ENCODE peak calls at places on chromosomes 5 and 9, in seven cellular contexts. R is sigmoid colon, T is BE2C, A is upper lobe of left lung, F is AG10803, Q is cardiac muscle cell, X is right atrium auricular region. P is an unnamed sample.

GRCh38 chr9:127801955-127802575 is 617 bp upstream of the FPGS start:
- DNase-seq in R (no peak), T (no peak), A (no peak), F (peak), Q (peak), X (no peak), P (no peak)

GRCh38 chr5:56498759-56499395 is 265.7 kb upstream of the ANKRD55 start:
- DNase-seq in R (no peak), T (no peak), A (peak), F (no peak), Q (no peak), X (no peak), P (no peak)

GRCh38 chr5:8954801-8955200 is 591.1 kb downstream of the SEMA5A start:
- DNase-seq in R (no peak), T (no peak), A (no peak), F (no peak), Q (no peak), X (no peak), P (no peak)

GRCh38 chr9:33143241-33143642 is 23.9 kb downstream of the B4GALT1 start:
- DNase-seq in R (peak), T (no peak), A (no peak), F (peak), Q (peak), X (no peak), P (peak)

GRCh38 chr9:89000973-89001916 is 10.0 kb downstream of the S1PR3 start:
- DNase-seq in R (peak), T (peak), A (peak), F (peak), Q (peak), X (peak), P (peak)

GRCh38 chr5:74657165-74657564 is 16.6 kb upstream of the ENC1 start:
- DNase-seq in R (no peak), T (no peak), A (no peak), F (no peak), Q (no peak), X (no peak), P (no peak)

GRCh38 chr9:126569036-126569435 is 44.7 kb upstream of the LMX1B start:
- DNase-seq in R (no peak), T (no peak), A (no peak), F (no peak), Q (peak), X (no peak), P (no peak)

GRCh38 chr5:56161446-56161838 is 71.7 kb downstream of the ANKRD55 start:
- DNase-seq in R (no peak), T (no peak), A (no peak), F (no peak), Q (no peak), X (no peak), P (no peak)

GRCh38 chr9:126704157-126704941 is 90.6 kb downstream of the LMX1B start:
- DNase-seq in R (peak), T (peak), A (no peak), F (peak), Q (peak), X (no peak), P (peak)

GRCh38 chr9:93118863-93119702 is 15.0 kb downstream of the NINJ1 start:
- DNase-seq in R (peak), T (peak), A (no peak), F (no peak), Q (no peak), X (no peak), P (peak)

GRCh38 chr5:82886911-82887310 is 190.3 kb downstream of the TMEM167A start:
- DNase-seq in R (no peak), T (no peak), A (no peak), F (no peak), Q (peak), X (no peak), P (no peak)

GRCh38 chr5:89301572-89302025 is 418.6 kb upstream of the MEF2C start:
- DNase-seq in R (no peak), T (no peak), A (no peak), F (no peak), Q (no peak), X (no peak), P (no peak)

GRCh38 chr9:133258061-133259015 is 16.7 kb downstream of the ABO start:
- DNase-seq in R (no peak), T (no peak), A (peak), F (no peak), Q (no peak), X (no peak), P (no peak)

GRCh38 chr9:125966959-125967711 is 220.0 kb downstream of the PBX3 start:
- DNase-seq in R (no peak), T (peak), A (no peak), F (no peak), Q (no peak), X (no peak), P (no peak)

GRCh38 chr5:10875201-10875768 is 114.3 kb upstream of the DAP start:
- DNase-seq in R (no peak), T (no peak), A (no peak), F (no peak), Q (no peak), X (no peak), P (no peak)

GRCh38 chr5:108212775-108213346 is 169.0 kb downstream of the FBXL17 start:
- DNase-seq in R (no peak), T (no peak), A (no peak), F (peak), Q (peak), X (no peak), P (no peak)

GRCh38 chr5:59588922-59589321 is 304.6 kb downstream of the PDE4D start:
- DNase-seq in R (no peak), T (no peak), A (no peak), F (peak), Q (peak), X (no peak), P (no peak)

GRCh38 chr5:172691886-172692285 is 50.8 kb downstream of the NEURL1B start:
- DNase-seq in R (peak), T (no peak), A (no peak), F (no peak), Q (no peak), X (no peak), P (no peak)

GRCh38 chr5:41012318-41012717 is 58.8 kb downstream of the MROH2B start:
- DNase-seq in R (no peak), T (peak), A (no peak), F (no peak), Q (no peak), X (no peak), P (no peak)

GRCh38 chr5:144030904-144031303 is 139.6 kb downstream of the YIPF5 start:
- DNase-seq in R (no peak), T (no peak), A (no peak), F (no peak), Q (no peak), X (no peak), P (no peak)

GRCh38 chr9:136015656-136016055 is 54.5 kb upstream of the UBAC1 start:
- DNase-seq in R (peak), T (no peak), A (peak), F (no peak), Q (no peak), X (no peak), P (no peak)

GRCh38 chr9:97366889-97367288 is 45.0 kb upstream of the TDRD7 start:
- DNase-seq in R (no peak), T (no peak), A (no peak), F (no peak), Q (no peak), X (no peak), P (no peak)

GRCh38 chr9:86128235-86128822 is 29.0 kb upstream of the GOLM1 start:
- DNase-seq in R (no peak), T (no peak), A (no peak), F (no peak), Q (no peak), X (no peak), P (no peak)

GRCh38 chr5:65161655-65162054 is 320.1 kb downstream of the ADAMTS6 start:
- DNase-seq in R (no peak), T (no peak), A (no peak), F (no peak), Q (no peak), X (no peak), P (no peak)

GRCh38 chr9:34988218-34989055 is 1.1 kb upstream of the DNAJB5 start:
- DNase-seq in R (no peak), T (peak), A (peak), F (no peak), Q (peak), X (no peak), P (peak)

GRCh38 chr5:135027318-135027698 is 6.7 kb downstream of the PITX1 start:
- DNase-seq in R (no peak), T (no peak), A (peak), F (no peak), Q (no peak), X (no peak), P (no peak)

GRCh38 chr5:135025730-135026644 is 8.0 kb downstream of the PITX1 start:
- DNase-seq in R (no peak), T (no peak), A (no peak), F (no peak), Q (no peak), X (no peak), P (no peak)

GRCh38 chr5:135026645-135027317 is 7.2 kb downstream of the PITX1 start:
- DNase-seq in R (no peak), T (no peak), A (peak), F (no peak), Q (no peak), X (no peak), P (no peak)

GRCh38 chr5:135027699-135028615 is 6.1 kb downstream of the PITX1 start:
- DNase-seq in R (no peak), T (no peak), A (peak), F (no peak), Q (no peak), X (no peak), P (no peak)

GRCh38 chr5:135024956-135025729 is 8.9 kb downstream of the PITX1 start:
- DNase-seq in R (no peak), T (peak), A (no peak), F (no peak), Q (no peak), X (no peak), P (no peak)
- TF ChIP-seq CTCF in R (no peak), T (no peak), A (no peak), F (no peak), Q (no peak), X (no peak), P (no peak)

GRCh38 chr5:5643481-5643880 is 221.0 kb downstream of the ICE1 start:
- DNase-seq in R (no peak), T (no peak), A (no peak), F (no peak), Q (no peak), X (no peak), P (no peak)
- TF ChIP-seq CTCF in R (no peak), T (no peak), A (no peak), F (no peak), Q (no peak), X (no peak), P (no peak)

GRCh38 chr5:92841604-92842155 is 739.3 kb downstream of the NR2F1-AS1 start:
- DNase-seq in R (no peak), T (no peak), A (no peak), F (no peak), Q (no peak), X (no peak), P (no peak)

GRCh38 chr5:92835712-92836111 is 745.3 kb downstream of the NR2F1-AS1 start:
- DNase-seq in R (no peak), T (no peak), A (no peak), F (no peak), Q (no peak), X (no peak), P (no peak)

GRCh38 chr5:92836861-92837755 is 743.9 kb downstream of the NR2F1-AS1 start:
- DNase-seq in R (no peak), T (no peak), A (no peak), F (peak), Q (peak), X (no peak), P (no peak)

GRCh38 chr5:92838253-92838652 is 742.8 kb downstream of the NR2F1-AS1 start:
- DNase-seq in R (no peak), T (no peak), A (no peak), F (no peak), Q (peak), X (no peak), P (no peak)
- TF ChIP-seq CTCF in R (no peak), T (peak), A (no peak), F (no peak), Q (no peak), X (no peak), P (no peak)

GRCh38 chr5:97449172-97449571 is 266.1 kb upstream of the RIOK2 start:
- DNase-seq in R (no peak), T (no peak), A (no peak), F (no peak), Q (no peak), X (no peak), P (no peak)
- TF ChIP-seq CTCF in R (no peak), T (no peak), A (no peak), F (no peak), Q (no peak), X (no peak), P (no peak)

GRCh38 chr5:52693279-52693678 is 94.4 kb upstream of the ITGA1 start:
- DNase-seq in R (peak), T (peak), A (no peak), F (peak), Q (peak), X (no peak), P (peak)
- TF ChIP-seq CTCF in R (no peak), T (peak), A (peak), F (peak), Q (peak), X (peak), P (peak)

GRCh38 chr5:127536687-127537086 is 19.2 kb downstream of the PRRC1 start:
- DNase-seq in R (no peak), T (no peak), A (no peak), F (peak), Q (peak), X (no peak), P (no peak)
- TF ChIP-seq CTCF in R (no peak), T (peak), A (no peak), F (peak), Q (peak), X (peak), P (peak)

GRCh38 chr9:120032639-120033038 is 547.3 kb downstream of the CDK5RAP2 start:
- DNase-seq in R (no peak), T (peak), A (peak), F (peak), Q (no peak), X (no peak), P (no peak)
- TF ChIP-seq CTCF in R (no peak), T (no peak), A (no peak), F (peak), Q (no peak), X (no peak), P (peak)

GRCh38 chr5:112921031-112921832 is 795 bp downstream of the REEP5 start:
- DNase-seq in R (peak), T (peak), A (peak), F (peak), Q (peak), X (no peak), P (peak)

GRCh38 chr5:112923988-112924387 is 2.0 kb upstream of the REEP5 start:
- DNase-seq in R (no peak), T (no peak), A (no peak), F (no peak), Q (no peak), X (no peak), P (no peak)

GRCh38 chr5:112918679-112919078 is 3.3 kb downstream of the REEP5 start:
- DNase-seq in R (no peak), T (no peak), A (no peak), F (no peak), Q (no peak), X (no peak), P (no peak)

GRCh38 chr5:112921833-112922817 is at the start of gene REEP5:
- DNase-seq in R (peak), T (peak), A (peak), F (peak), Q (peak), X (peak), P (peak)

GRCh38 chr5:112923148-112923917 is 1.3 kb upstream of the REEP5 start:
- DNase-seq in R (no peak), T (no peak), A (no peak), F (no peak), Q (no peak), X (no peak), P (peak)
- TF ChIP-seq CTCF in R (no peak), T (no peak), A (no peak), F (no peak), Q (no peak), X (no peak), P (no peak)